ENCODE peak calls at places on chromosomes 7 and 10, in five cellular contexts. S is sigmoid colon, W is right atrium auricular region, N is HCT116, O is mesendoderm. E is an unnamed sample. For H3K27me3 and H3K36me3, the result is how much of the 10 kb centered on the place peaks cover.

GRCh38 chr10:71269301-71270288 is 49.5 kb upstream of the SLC29A3 start:
- DNase-seq in S (no peak), O (peak), W (no peak), N (no peak), E (peak)

GRCh38 chr10:68327889-68328786 is 3.7 kb upstream of the HNRNPH3 start:
- DNase-seq in O (peak), W (no peak), N (peak), S (no peak), E (peak)

GRCh38 chr10:133186416-133187090 is 26.5 kb downstream of the KNDC1 start:
- DNase-seq in N (no peak), W (no peak), S (no peak), O (no peak), E (no peak)

GRCh38 chr10:23096814-23097549 is 1.6 kb downstream of the MSRB2 start:
- DNase-seq in W (no peak), S (peak), N (no peak), O (peak), E (no peak)

GRCh38 chr10:123157210-123157609 is 3.0 kb downstream of the BUB3 start:
- DNase-seq in O (no peak), N (no peak), S (no peak), W (no peak), E (no peak)

GRCh38 chr7:40793132-40793531 is 658.3 kb downstream of the SUGCT start:
- DNase-seq in W (no peak), S (no peak), O (no peak), N (no peak), E (no peak)

GRCh38 chr7:16417958-16418357 is 3.4 kb downstream of the CRPPA start:
- DNase-seq in W (no peak), N (no peak), S (no peak), O (no peak), E (no peak)

GRCh38 chr10:7298495-7298894 is 112.3 kb downstream of the SFMBT2 start:
- DNase-seq in W (no peak), O (no peak), S (no peak), N (no peak), E (no peak)

GRCh38 chr10:58898854-58899573 is 277.4 kb upstream of the PHYHIPL start:
- DNase-seq in W (no peak), S (no peak), N (no peak), O (peak), E (no peak)

GRCh38 chr10:28463141-28463540 is 69.8 kb upstream of the WAC start:
- DNase-seq in S (no peak), O (no peak), N (no peak), W (no peak), E (no peak)

GRCh38 chr7:131183611-131184119 is 144.0 kb upstream of the MKLN1 start:
- DNase-seq in S (no peak), N (no peak), O (no peak), W (no peak), E (no peak)

GRCh38 chr7:152643979-152644559 is 31.9 kb downstream of the XRCC2 start:
- DNase-seq in N (no peak), W (no peak), S (no peak), O (peak), E (no peak)

GRCh38 chr7:28570970-28571288 is 158.6 kb downstream of the CREB5 start:
- DNase-seq in W (no peak), O (no peak), S (no peak), N (no peak), E (no peak)

GRCh38 chr10:340646-341045 is 205.4 kb downstream of the ZMYND11 start:
- DNase-seq in S (no peak), W (no peak), O (no peak), N (no peak), E (peak)

GRCh38 chr7:87507446-87507845 is 32.0 kb upstream of the ABCB4 start:
- DNase-seq in W (no peak), S (no peak), N (no peak), O (peak), E (peak)

GRCh38 chr7:18754766-18755165 is 259.2 kb downstream of the HDAC9 start:
- DNase-seq in N (no peak), W (no peak), O (no peak), S (no peak), E (no peak)

GRCh38 chr10:75895259-75895658 is 463.8 kb downstream of the LRMDA start:
- DNase-seq in N (no peak), W (no peak), O (no peak), S (no peak), E (no peak)

GRCh38 chr10:75894761-75895160 is 463.3 kb downstream of the LRMDA start:
- DNase-seq in S (no peak), W (no peak), N (no peak), O (no peak), E (no peak)

GRCh38 chr10:75904499-75905283 is 473.3 kb downstream of the LRMDA start:
- DNase-seq in O (peak), W (no peak), S (no peak), N (no peak), E (no peak)

GRCh38 chr10:75899816-75900357 is 468.5 kb downstream of the LRMDA start:
- DNase-seq in N (no peak), O (no peak), S (no peak), W (no peak), E (no peak)
- H3K27me3 ChIP-seq in N (under half), O (under half), S (under half), W (under half), E (under half)

DNA sequence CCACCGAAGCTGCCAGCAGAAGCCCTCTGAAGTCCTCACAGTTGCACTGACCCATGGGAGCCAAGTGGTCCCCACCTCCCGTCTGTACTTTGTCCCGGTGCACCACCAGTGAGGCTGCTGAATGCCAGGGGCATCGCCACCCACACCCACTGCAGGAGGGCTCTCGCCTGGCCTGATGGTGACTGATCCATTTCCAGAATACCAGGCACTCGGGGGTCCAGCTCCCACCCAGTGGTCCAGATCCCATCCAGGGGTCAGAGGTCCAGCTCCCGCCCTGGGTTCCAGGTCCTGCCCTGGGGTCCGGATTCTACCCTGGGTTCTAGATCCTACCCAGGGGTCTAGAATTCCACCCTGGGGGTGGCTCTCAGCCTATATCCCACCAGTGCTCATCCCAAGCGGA is 9.1 kb upstream of the JAKMIP3 start:
- DNase-seq in N (no peak), S (peak), O (no peak), W (no peak), E (peak)
- H3K36me3 ChIP-seq in N (under half), S (under half), O (under half), W (under half), E (under half)

DNA sequence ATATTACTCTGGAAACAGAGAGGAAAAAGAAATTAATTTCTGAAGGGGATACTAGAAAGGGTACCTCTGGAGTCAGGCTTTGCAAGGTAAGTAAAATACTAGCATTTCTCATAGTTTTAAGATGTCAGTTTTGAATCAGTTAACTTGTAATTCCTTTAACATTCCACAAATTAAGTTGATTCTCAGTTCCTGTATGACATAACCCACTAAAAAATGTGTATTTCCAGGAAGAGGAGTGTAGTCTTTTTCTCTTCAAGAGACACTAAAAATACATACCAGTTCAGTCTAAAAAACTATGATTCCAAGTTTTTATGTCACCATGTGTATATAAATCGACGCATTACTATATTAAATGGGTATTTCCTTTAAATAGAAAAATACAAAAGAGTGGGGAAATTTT is 113.2 kb downstream of the CDK6 start:
- DNase-seq in W (no peak), N (no peak), S (no peak), O (peak), E (no peak)
- H3K4me3 ChIP-seq in W (no peak), N (no peak), S (no peak), O (no peak), E (no peak)

DNA sequence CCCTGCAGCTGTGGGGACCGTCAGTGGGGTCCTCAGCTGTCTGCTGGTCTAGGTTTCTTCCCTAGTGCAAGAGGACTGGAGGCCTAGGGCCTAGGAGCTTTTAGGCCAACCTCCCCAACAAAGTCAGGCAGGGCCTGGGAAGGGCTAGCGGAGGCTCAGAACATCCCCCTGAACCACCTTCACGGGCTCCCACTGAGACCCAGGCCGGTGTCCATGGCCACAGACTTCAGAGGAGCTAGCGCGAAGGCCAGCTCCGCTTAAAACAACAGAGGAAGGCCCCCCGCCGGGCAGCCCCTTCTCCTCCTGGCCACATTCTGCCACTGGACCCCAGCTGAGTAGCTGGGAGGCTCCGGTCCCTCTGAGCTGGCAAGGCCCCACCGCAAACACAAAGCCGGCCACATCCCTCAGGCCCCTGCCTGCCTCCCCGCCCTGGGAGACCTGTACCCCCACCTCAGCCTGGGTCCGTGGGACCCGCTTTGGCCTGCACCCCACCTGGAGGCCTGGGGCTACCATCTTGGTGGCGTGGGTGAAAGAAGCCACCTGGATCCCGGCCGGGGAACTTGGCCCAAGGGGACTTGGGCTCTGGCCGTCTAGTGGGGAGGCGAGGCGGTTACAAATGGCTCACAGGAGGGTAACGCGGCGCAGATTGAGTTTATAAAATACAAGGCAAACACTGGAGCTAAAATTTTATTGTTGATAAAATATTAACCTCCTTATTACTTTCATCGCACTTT is 5.4 kb upstream of the UNCX start:
- DNase-seq in N (no peak), W (no peak), O (peak), S (no peak), E (peak)
- H3K27me3 ChIP-seq in N (under half), W (half or more), O (half or more), S (half or more), E (half or more)

GRCh38 chr7:857661-858060 is 18.7 kb upstream of the GET4 start:
- DNase-seq in W (no peak), O (no peak), N (no peak), S (no peak), E (no peak)

GRCh38 chr7:859368-860030 is 16.9 kb upstream of the GET4 start:
- DNase-seq in S (no peak), O (no peak), N (no peak), W (no peak), E (no peak)

GRCh38 chr7:861222-861621 is 15.1 kb upstream of the GET4 start:
- DNase-seq in S (no peak), N (no peak), O (no peak), W (no peak), E (no peak)

GRCh38 chr7:862157-862556 is 14.2 kb upstream of the GET4 start:
- DNase-seq in N (no peak), S (no peak), W (no peak), O (no peak), E (no peak)

GRCh38 chr7:860149-860548 is 16.2 kb upstream of the GET4 start:
- DNase-seq in O (no peak), N (no peak), S (no peak), W (no peak), E (no peak)
- H3K36me3 ChIP-seq in O (under half), N (half or more), S (half or more), W (half or more), E (under half)

E was measured in H7.